ENCODE peak calls at places on chromosome 21, in six cellular contexts. E is AG10803; Q is substantia nigra; X is GM20000; H is activated CD8-positive, alpha-beta memory T cell treated with anti-CD3 and anti-CD28 coated beads for 1 hour; I is AG20443. T is an unnamed sample.

GRCh38 chr21:39051561-39051949 is 131.7 kb downstream of the PSMG1 start:
- DNase-seq in I (peak; percentile 85), Q (no peak), X (no peak), H (no peak), E (peak; percentile 71), T (no peak)

GRCh38 chr21:31515253-31515652 is 144.2 kb upstream of the SOD1 start:
- DNase-seq in X (no peak), I (no peak), H (no peak), E (no peak), Q (no peak), T (no peak)

GRCh38 chr21:39564200-39564599 is 48.5 kb upstream of the B3GALT5 start:
- DNase-seq in H (no peak), I (no peak), Q (peak; percentile 14), E (no peak), X (no peak), T (no peak)

GRCh38 chr21:36798461-36798860 is 99.5 kb downstream of the SIM2 start:
- DNase-seq in I (no peak), H (no peak), E (no peak), Q (no peak), X (no peak), T (no peak)

GRCh38 chr21:37155216-37155615 is 82.2 kb downstream of the TTC3 start:
- DNase-seq in X (no peak), H (no peak), I (no peak), Q (no peak), E (peak; percentile 43), T (no peak)

GRCh38 chr21:37848721-37849490 is 67.4 kb downstream of the KCNJ6 start:
- DNase-seq in Q (no peak), I (no peak), E (peak; percentile 70), X (no peak), H (no peak), T (no peak)

GRCh38 chr21:37878946-37879660 is 37.2 kb downstream of the KCNJ6 start:
- DNase-seq in X (no peak), H (no peak), Q (no peak), E (peak; percentile 50), I (peak; percentile 40), T (no peak)

GRCh38 chr21:35737899-35738341 is 322.4 kb downstream of the SETD4 start:
- DNase-seq in X (no peak), Q (no peak), H (no peak), I (peak; percentile 58), E (peak; percentile 82), T (no peak)

GRCh38 chr21:34365794-34366193 is 2.0 kb downstream of the KCNE2 start:
- DNase-seq in I (no peak), Q (no peak), X (no peak), E (no peak), H (no peak), T (no peak)

GRCh38 chr21:35664683-35665082 is 395.6 kb downstream of the SETD4 start:
- DNase-seq in I (no peak), E (no peak), X (no peak), H (no peak), Q (no peak), T (no peak)

GRCh38 chr21:29423051-29423450 is 124.3 kb downstream of the BACH1 start:
- DNase-seq in X (no peak), Q (no peak), E (no peak), H (no peak), I (no peak), T (peak; percentile 5)

GRCh38 chr21:38797470-38797869 is 8.3 kb upstream of the ETS2 start:
- DNase-seq in I (peak; percentile 46), E (no peak), X (no peak), H (no peak), Q (no peak), T (peak; percentile 76)

GRCh38 chr21:26840206-26840605 is 5.0 kb downstream of the ADAMTS1 start:
- DNase-seq in H (no peak), Q (no peak), E (no peak), I (no peak), X (no peak), T (no peak)

GRCh38 chr21:43657355-43658093 is 1.8 kb downstream of the HSF2BP start:
- DNase-seq in X (no peak), H (no peak), Q (no peak), E (no peak), I (no peak), T (no peak)

GRCh38 chr21:43667191-43667904 is 8.0 kb downstream of the RRP1B start:
- DNase-seq in Q (no peak), E (peak; percentile 43), H (no peak), I (no peak), X (no peak), T (no peak)

GRCh38 chr21:32813265-32813903 is 41.8 kb upstream of the PAXBP1 start:
- DNase-seq in H (no peak), I (no peak), E (no peak), Q (no peak), X (peak; percentile 40), T (no peak)

GRCh38 chr21:21163904-21164303 is 165.7 kb downstream of the NCAM2 start:
- DNase-seq in H (peak; percentile 2), Q (no peak), I (peak; percentile 61), X (peak; percentile 10), E (peak; percentile 76), T (peak; percentile 71)

GRCh38 chr21:41387824-41388223 is 26.0 kb downstream of the MX2 start:
- DNase-seq in Q (no peak), H (no peak), X (no peak), E (no peak), I (no peak), T (no peak)